ENCODE peak calls at places on chromosomes 2 and 18, in eight cellular contexts. M, N, A, W, Q, Z, Y and I are unnamed samples.

GRCh38 chr2:181234429-181235410 is 222.5 kb upstream of the ITGA4 start:
- DNase-seq in M (no peak), N (no peak), A (no peak), W (no peak), Q (no peak), Z (no peak), Y (no peak), I (no peak)

GRCh38 chr2:174970092-174970491 is 35.1 kb downstream of the CHN1 start:
- DNase-seq in M (peak; percentile 44), N (no peak), A (no peak), W (no peak), Q (peak; percentile 73), Z (no peak), Y (no peak), I (no peak)

GRCh38 chr2:189516546-189516945 is 64.0 kb downstream of the SLC40A1 start:
- DNase-seq in M (no peak), N (no peak), A (no peak), W (no peak), Q (no peak), Z (no peak), Y (no peak), I (no peak)

GRCh38 chr2:216632952-216633615 is at the start of gene IGFBP2:
- DNase-seq in M (peak; percentile 60), N (peak; percentile 16), A (no peak), W (no peak), Q (peak; percentile 74), Z (no peak), Y (peak; percentile 97), I (no peak)

GRCh38 chr2:70685771-70686171 is 82.2 kb downstream of the ADD2 start:
- DNase-seq in M (no peak), N (no peak), A (no peak), W (no peak), Q (no peak), Z (no peak), Y (no peak), I (no peak)

GRCh38 chr2:151771599-151772358 is 37.5 kb upstream of the NEB start:
- DNase-seq in M (peak; percentile 37), N (no peak), A (no peak), W (peak; percentile 80), Q (peak; percentile 67), Z (no peak), Y (no peak), I (no peak)

GRCh38 chr2:20179179-20179754 is 45.7 kb downstream of the SDC1 start:
- DNase-seq in M (no peak), N (no peak), A (no peak), W (no peak), Q (no peak), Z (no peak), Y (no peak), I (no peak)

GRCh38 chr2:2836343-2837070 is 505.4 kb upstream of the MYT1L start:
- DNase-seq in M (no peak), N (no peak), A (no peak), W (no peak), Q (no peak), Z (no peak), Y (no peak), I (no peak)

GRCh38 chr18:38545071-38545470 is 979.5 kb upstream of the CELF4 start:
- DNase-seq in M (no peak), N (no peak), A (no peak), W (no peak), Q (no peak), Z (no peak), Y (peak; percentile 24), I (no peak)

GRCh38 chr2:1588994-1589611 is 155.2 kb downstream of the PXDN start:
- DNase-seq in M (no peak), N (no peak), A (no peak), W (no peak), Q (peak; percentile 74), Z (no peak), Y (peak; percentile 76), I (peak; percentile 71)

GRCh38 chr2:106649306-106649705 is 162.1 kb downstream of the CD8B2 start:
- DNase-seq in M (no peak), N (no peak), A (no peak), W (no peak), Q (no peak), Z (no peak), Y (no peak), I (no peak)

GRCh38 chr2:10378189-10378588 is 69.9 kb downstream of the ODC1 start:
- DNase-seq in M (no peak), N (no peak), A (peak; percentile 14), W (no peak), Q (no peak), Z (no peak), Y (no peak), I (no peak)

GRCh38 chr2:76387294-76387693 is 676.6 kb upstream of the GCFC2 start:
- DNase-seq in M (no peak), N (no peak), A (no peak), W (no peak), Q (no peak), Z (no peak), Y (no peak), I (no peak)

GRCh38 chr18:21054252-21054821 is 57.3 kb downstream of the ROCK1 start:
- DNase-seq in M (no peak), N (no peak), A (no peak), W (no peak), Q (no peak), Z (no peak), Y (no peak), I (no peak)

GRCh38 chr2:233455006-233455405 is 100.7 kb downstream of the DGKD start:
- DNase-seq in M (no peak), N (no peak), A (no peak), W (no peak), Q (no peak), Z (no peak), Y (no peak), I (no peak)

GRCh38 chr2:23563673-23564617 is 179.0 kb downstream of the KLHL29 start:
- DNase-seq in M (peak; percentile 75), N (no peak), A (no peak), W (peak; percentile 54), Q (peak; percentile 51), Z (peak; percentile 46), Y (peak; percentile 85), I (no peak)

GRCh38 chr2:9747396-9747795 is 95.9 kb upstream of the TAF1B start:
- DNase-seq in M (no peak), N (no peak), A (no peak), W (no peak), Q (no peak), Z (no peak), Y (no peak), I (no peak)

GRCh38 chr18:48986851-48987761 is 36.3 kb upstream of the SMAD7 start:
- DNase-seq in M (no peak), N (no peak), A (no peak), W (no peak), Q (no peak), Z (no peak), Y (no peak), I (no peak)